ENCODE peak calls at places on chromosomes 2 and 18, in nine cellular contexts. M is HCT116, R is PC-3, H is osteoblast, O is MM.1S, J is GM12878, D is IMR-90, C is PC-9, A is GM23338. U is an unnamed sample.

GRCh38 chr2:156466739-156467405 is 30.7 kb downstream of the GPD2 start:
- DNase-seq in R (peak; percentile 38), H (no peak), J (no peak), C (no peak), D (peak; percentile 50), O (no peak), A (no peak), M (no peak), U (no peak)

GRCh38 chr18:48848641-48849143 is 102.1 kb downstream of the SMAD7 start:
- DNase-seq in C (no peak), D (no peak), R (no peak), J (no peak), A (no peak), M (no peak), O (no peak), H (peak; percentile 94), U (no peak)

GRCh38 chr2:204195498-204195897 is 258.9 kb downstream of the ICOS start:
- DNase-seq in J (no peak), H (no peak), M (no peak), R (no peak), O (no peak), A (no peak), D (no peak), C (no peak), U (no peak)

GRCh38 chr2:104873689-104874054 is 19.8 kb downstream of the POU3F3 start:
- DNase-seq in C (no peak), H (no peak), D (no peak), M (no peak), J (no peak), R (no peak), O (no peak), A (peak; percentile 73), U (no peak)

GRCh38 chr2:19474128-19474527 is 115.7 kb upstream of the OSR1 start:
- DNase-seq in J (peak; percentile 71), H (no peak), M (no peak), D (peak; percentile 0), O (peak; percentile 92), A (no peak), C (no peak), R (peak; percentile 60), U (no peak)

GRCh38 chr18:49934457-49934856 is 121.1 kb upstream of the ACAA2 start:
- DNase-seq in D (peak; percentile 45), H (no peak), R (no peak), A (no peak), J (no peak), C (no peak), M (no peak), O (no peak), U (no peak)

GRCh38 chr2:27509326-27509725 is 12.7 kb downstream of the GCKR start:
- DNase-seq in J (no peak), M (no peak), H (no peak), O (no peak), R (no peak), C (no peak), A (no peak), D (peak; percentile 62), U (no peak)

GRCh38 chr18:58851874-58852273 is 12.8 kb upstream of the ZNF532 start:
- DNase-seq in O (no peak), C (no peak), D (no peak), A (peak; percentile 70), J (no peak), M (no peak), H (no peak), R (no peak), U (no peak)

GRCh38 chr2:26591619-26592505 is 49.3 kb downstream of the CIB4 start:
- DNase-seq in R (no peak), D (no peak), O (peak; percentile 89), J (no peak), C (no peak), H (no peak), A (no peak), M (no peak), U (no peak)

GRCh38 chr2:19357383-19358241 is 811 bp downstream of the OSR1 start:
- DNase-seq in A (peak; percentile 64), R (peak; percentile 38), H (peak; percentile 93), M (no peak), C (no peak), O (no peak), D (peak; percentile 57), J (no peak), U (no peak)

GRCh38 chr18:56711706-56712445 is 60.7 kb downstream of the WDR7 start:
- DNase-seq in A (no peak), O (no peak), M (no peak), H (no peak), D (no peak), R (no peak), J (no peak), C (no peak), U (no peak)

DNA sequence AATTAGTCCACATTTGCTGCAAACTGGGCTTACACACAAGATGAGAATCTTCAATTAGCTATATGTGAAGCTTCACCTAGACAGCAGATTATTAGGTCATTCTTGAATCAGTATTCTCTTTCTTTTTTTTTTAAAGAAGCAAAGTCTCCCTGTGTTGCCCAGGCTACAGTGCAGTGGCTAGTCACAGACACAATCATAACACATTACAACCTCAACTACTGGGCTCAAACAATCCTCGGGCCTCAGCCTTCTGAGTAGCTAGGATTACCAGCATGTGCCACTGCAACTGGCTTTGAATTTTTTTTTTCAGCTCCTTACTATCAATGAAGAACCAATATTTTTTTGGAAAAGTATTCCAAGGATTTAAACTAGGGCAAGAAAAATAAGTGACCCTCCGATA is 30.4 kb downstream of the OLA1 start:
- DNase-seq in C (no peak), D (no peak), M (no peak), A (no peak), H (no peak), O (no peak), J (no peak), R (no peak), U (no peak)
- H4K20me1 ChIP-seq in C (peaks cover 37% of the 10 kb centered on the region), D (peaks cover 5% of the 10 kb centered on the region), M (peaks cover 16% of the 10 kb centered on the region), A (peaks cover 10% of the 10 kb centered on the region), H (no peaks in the 10 kb centered on the region), O (no peaks in the 10 kb centered on the region), J (no peaks in the 10 kb centered on the region), R (no peaks in the 10 kb centered on the region), U (no peaks in the 10 kb centered on the region)

DNA sequence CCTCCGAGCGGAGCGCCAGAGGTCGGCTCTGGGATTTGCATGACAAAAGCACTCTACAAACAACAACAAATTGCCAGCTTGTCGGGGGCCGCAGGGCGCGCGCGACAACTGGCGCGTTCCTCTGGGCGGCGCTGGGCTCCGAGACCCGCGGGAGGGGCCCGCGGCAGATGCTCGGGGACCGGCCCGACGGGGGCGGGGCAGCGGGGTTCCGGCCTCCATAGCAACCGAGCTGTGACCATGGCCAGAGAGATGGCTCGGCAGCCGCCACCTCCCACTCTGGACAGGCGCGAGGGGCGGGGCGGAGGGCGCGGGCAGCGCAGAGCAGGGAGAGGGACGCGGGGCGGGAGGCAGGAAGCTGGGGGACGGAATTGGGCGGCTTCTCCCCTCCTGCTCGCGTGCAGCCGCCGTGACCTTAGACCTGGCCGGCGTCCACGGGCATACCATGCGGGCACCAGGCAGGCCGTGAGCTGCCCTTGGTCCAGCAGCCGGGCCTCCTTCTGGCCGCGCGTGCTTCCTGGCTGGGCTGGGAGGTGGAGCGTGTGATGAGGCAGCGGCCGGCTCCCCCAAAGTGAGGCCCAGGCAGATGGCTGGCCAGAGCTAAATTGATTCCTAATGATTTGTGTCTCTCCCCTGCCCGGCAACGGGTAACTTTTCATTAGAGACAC is 171.5 kb downstream of the CELF4 start:
- DNase-seq in A (peak; percentile 95), D (peak; percentile 76), M (no peak), J (no peak), R (no peak), H (peak; percentile 98), C (no peak), O (peak; percentile 60), U (no peak)
- H3K4me3 ChIP-seq in A (peak overlapping the region; percentile 58), D (peak overlapping the region; percentile 29), M (peak overlapping the region; percentile 19), J (no peak overlapping the region), R (no peak overlapping the region), H (peak overlapping the region; percentile 68), C (no peak overlapping the region), O (peak overlapping the region; percentile 27), U (no peak overlapping the region)

GRCh38 chr18:3121256-3121655 is 98.5 kb downstream of the MYOM1 start:
- DNase-seq in H (no peak), O (no peak), A (no peak), M (no peak), R (no peak), D (no peak), J (no peak), C (no peak), U (peak; percentile 8)
- TF ChIP-seq CTCF in H (no peak), O (no peak), A (peak; percentile 34), M (no peak), R (peak; percentile 58), D (no peak), J (peak; percentile 31), C (peak; percentile 11), U (peak; percentile 70)

GRCh38 chr2:144479659-144480058 is 40.3 kb downstream of the ZEB2 start:
- DNase-seq in O (no peak), R (no peak), A (peak; percentile 53), H (no peak), C (no peak), D (no peak), J (no peak), M (no peak), U (no peak)
- H4K20me1 ChIP-seq in O (no peaks in the 10 kb centered on the region), R (no peaks in the 10 kb centered on the region), A (no peaks in the 10 kb centered on the region), H (peaks cover 6% of the 10 kb centered on the region), C (no peaks in the 10 kb centered on the region), D (peaks cover 17% of the 10 kb centered on the region), J (no peaks in the 10 kb centered on the region), M (no peaks in the 10 kb centered on the region), U (no peaks in the 10 kb centered on the region)

GRCh38 chr2:100884145-100884621 is 64.2 kb downstream of the NPAS2 start:
- DNase-seq in A (no peak), D (peak; percentile 42), C (no peak), M (no peak), H (no peak), J (no peak), O (peak; percentile 11), R (no peak), U (no peak)
- H3K4me3 ChIP-seq in A (no peak overlapping the region), D (no peak overlapping the region), C (no peak overlapping the region), M (no peak overlapping the region), H (no peak overlapping the region), J (no peak overlapping the region), O (no peak overlapping the region), R (no peak overlapping the region), U (no peak overlapping the region)

GRCh38 chr2:43400508-43400907 is 174.1 kb upstream of the ZFP36L2 start:
- DNase-seq in C (no peak), M (no peak), R (no peak), J (no peak), H (peak; percentile 54), D (peak; percentile 22), O (no peak), A (no peak), U (no peak)
- TF ChIP-seq CTCF in C (no peak), M (no peak), R (no peak), J (no peak), H (peak; percentile 13), D (no peak), O (no peak), A (no peak), U (no peak)

DNA sequence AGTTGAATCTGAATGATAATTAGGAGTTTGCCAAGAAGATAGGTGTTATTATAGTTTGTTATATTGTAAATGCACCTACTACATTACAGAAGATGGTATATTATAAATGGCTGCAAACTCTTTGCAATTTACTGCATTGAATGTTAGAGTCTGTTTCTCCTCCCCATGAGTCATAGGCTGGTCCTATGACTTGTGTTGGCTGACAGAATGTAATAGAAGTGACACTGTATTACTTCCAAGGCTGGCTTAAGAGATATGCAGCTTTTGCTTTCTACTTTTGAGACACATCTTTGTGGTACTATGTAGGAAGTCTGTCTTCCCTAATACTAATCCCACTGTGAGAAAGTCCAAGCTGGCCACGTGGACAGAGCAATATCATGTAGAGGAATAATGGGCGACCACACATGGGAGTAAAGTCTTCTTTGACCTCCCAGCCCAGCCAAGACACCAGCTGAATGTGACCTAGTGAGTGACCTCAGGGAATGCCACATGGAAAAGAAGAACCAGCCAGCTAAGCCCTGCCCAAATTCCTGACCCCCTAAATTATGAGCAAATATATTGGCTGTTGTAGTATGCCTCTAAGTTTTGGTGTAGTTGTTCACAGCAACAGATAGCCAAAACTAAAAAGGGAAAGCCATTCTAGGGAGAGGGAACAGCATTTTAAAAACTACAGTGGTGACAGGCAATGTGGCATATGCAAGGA is 6.8 kb upstream of the DDX1 start:
- DNase-seq in H (no peak), O (no peak), D (peak; percentile 24), A (no peak), J (no peak), C (no peak), M (no peak), R (peak; percentile 30), U (no peak)
- H4K20me1 ChIP-seq in H (no peaks in the 10 kb centered on the region), O (no peaks in the 10 kb centered on the region), D (no peaks in the 10 kb centered on the region), A (no peaks in the 10 kb centered on the region), J (no peaks in the 10 kb centered on the region), C (no peaks in the 10 kb centered on the region), M (no peaks in the 10 kb centered on the region), R (no peaks in the 10 kb centered on the region), U (no peaks in the 10 kb centered on the region)

U was measured in OCI-LY7.